ENCODE peak calls at places on chromosomes 2 and 18, in four cellular contexts. One of them, this sample, is unnamed.

GRCh38 chr18:41216604-41217003 is 738.4 kb upstream of the PIK3C3 start:
- DNase-seq in GM23338: no peak
- DNase-seq in astrocyte: no peak
- DNase-seq in MM.1S: no peak
- DNase-seq in this sample: no peak

GRCh38 chr2:62197609-62198236 is 1.8 kb downstream of the B3GNT2 start:
- DNase-seq in MM.1S: peak; percentile 21
- DNase-seq in GM23338: peak; percentile 72
- DNase-seq in astrocyte: no peak
- DNase-seq in this sample: no peak

GRCh38 chr2:36462311-36462710 is 106.7 kb downstream of the CRIM1 start:
- DNase-seq in GM23338: no peak
- DNase-seq in astrocyte: no peak
- DNase-seq in MM.1S: no peak
- DNase-seq in this sample: no peak

GRCh38 chr2:55775828-55776227 is 82.2 kb upstream of the PNPT1 start:
- DNase-seq in MM.1S: no peak
- DNase-seq in GM23338: no peak
- DNase-seq in astrocyte: no peak
- DNase-seq in this sample: no peak

GRCh38 chr2:239397856-239398470 is 2.9 kb downstream of the HDAC4 start:
- DNase-seq in GM23338: no peak
- DNase-seq in MM.1S: no peak
- DNase-seq in astrocyte: no peak
- DNase-seq in this sample: peak; percentile 52

GRCh38 chr18:41096504-41096903 is 858.5 kb upstream of the PIK3C3 start:
- DNase-seq in astrocyte: peak; percentile 57
- DNase-seq in GM23338: no peak
- DNase-seq in MM.1S: peak; percentile 35
- DNase-seq in this sample: no peak

GRCh38 chr2:144132357-144132756 is 387.6 kb downstream of the ZEB2 start:
- DNase-seq in MM.1S: no peak
- DNase-seq in astrocyte: peak; percentile 46
- DNase-seq in GM23338: no peak
- DNase-seq in this sample: no peak

GRCh38 chr2:239326831-239327535 is 73.8 kb downstream of the HDAC4 start:
- DNase-seq in MM.1S: peak; percentile 94
- DNase-seq in astrocyte: peak; percentile 42
- DNase-seq in GM23338: no peak
- DNase-seq in this sample: no peak

GRCh38 chr18:74517236-74517630 is 17.1 kb upstream of the CNDP1 start:
- DNase-seq in GM23338: no peak
- DNase-seq in MM.1S: no peak
- DNase-seq in astrocyte: no peak
- DNase-seq in this sample: no peak

GRCh38 chr2:172307800-172308199 is 119.6 kb upstream of the ITGA6 start:
- DNase-seq in astrocyte: peak; percentile 18
- DNase-seq in MM.1S: no peak
- DNase-seq in GM23338: no peak
- DNase-seq in this sample: peak; percentile 19

GRCh38 chr18:49856531-49856930 is 43.2 kb upstream of the ACAA2 start:
- DNase-seq in astrocyte: no peak
- DNase-seq in GM23338: no peak
- DNase-seq in MM.1S: no peak
- DNase-seq in this sample: no peak

GRCh38 chr2:9170458-9171130 is 36.0 kb upstream of the ASAP2 start:
- DNase-seq in GM23338: peak; percentile 41
- DNase-seq in MM.1S: no peak
- DNase-seq in astrocyte: no peak
- DNase-seq in this sample: no peak

GRCh38 chr2:121189656-121190381 is 95.2 kb downstream of the TFCP2L1 start:
- DNase-seq in MM.1S: no peak
- DNase-seq in GM23338: no peak
- DNase-seq in astrocyte: no peak
- DNase-seq in this sample: no peak

GRCh38 chr2:75031906-75032803 is 73.7 kb downstream of the POLE4 start:
- DNase-seq in astrocyte: no peak
- DNase-seq in GM23338: no peak
- DNase-seq in MM.1S: no peak
- DNase-seq in this sample: no peak

GRCh38 chr2:197904446-197904845 is 100.1 kb downstream of the PLCL1 start:
- DNase-seq in GM23338: no peak
- DNase-seq in MM.1S: peak; percentile 68
- DNase-seq in astrocyte: no peak
- DNase-seq in this sample: peak; percentile 44

GRCh38 chr2:12717988-12718661 is 1.4 kb downstream of the TRIB2 start:
- DNase-seq in MM.1S: peak; percentile 34
- DNase-seq in GM23338: peak; percentile 46
- DNase-seq in astrocyte: no peak
- DNase-seq in this sample: peak; percentile 65

GRCh38 chr18:36179562-36180334 is 7.5 kb upstream of the MOCOS start:
- DNase-seq in MM.1S: no peak
- DNase-seq in astrocyte: peak; percentile 85
- DNase-seq in GM23338: no peak
- DNase-seq in this sample: peak; percentile 17

GRCh38 chr18:47883771-47884413 is 46.6 kb downstream of the SMAD2 start:
- DNase-seq in MM.1S: no peak
- DNase-seq in astrocyte: peak; percentile 81
- DNase-seq in GM23338: no peak
- DNase-seq in this sample: peak; percentile 57

GRCh38 chr2:221467610-221468009 is 104.5 kb downstream of the EPHA4 start:
- DNase-seq in astrocyte: peak; percentile 65
- DNase-seq in MM.1S: no peak
- DNase-seq in GM23338: no peak
- DNase-seq in this sample: no peak

GRCh38 chr2:231541605-231542509 is 11.6 kb upstream of the NMUR1 start:
- DNase-seq in astrocyte: no peak
- DNase-seq in GM23338: peak; percentile 93
- DNase-seq in MM.1S: no peak
- DNase-seq in this sample: peak; percentile 45

GRCh38 chr18:64037812-64038414 is 68.0 kb downstream of the SERPINB8 start:
- DNase-seq in astrocyte: peak; percentile 1
- DNase-seq in GM23338: peak; percentile 82
- DNase-seq in MM.1S: peak; percentile 58
- DNase-seq in this sample: peak; percentile 62

GRCh38 chr2:157492189-157492773 is 48.4 kb upstream of the CYTIP start:
- DNase-seq in GM23338: peak; percentile 79
- DNase-seq in MM.1S: peak; percentile 82
- DNase-seq in astrocyte: peak; percentile 30
- DNase-seq in this sample: peak; percentile 72

GRCh38 chr18:39561136-39561535 is 1995.5 kb upstream of the CELF4 start:
- DNase-seq in astrocyte: peak; percentile 64
- DNase-seq in GM23338: no peak
- DNase-seq in MM.1S: no peak
- DNase-seq in this sample: peak; percentile 79

GRCh38 chr18:73384246-73384645 is 516.5 kb upstream of the NETO1 start:
- DNase-seq in GM23338: no peak
- DNase-seq in astrocyte: no peak
- DNase-seq in MM.1S: no peak
- DNase-seq in this sample: no peak

GRCh38 chr18:73381361-73382031 is 513.7 kb upstream of the NETO1 start:
- DNase-seq in MM.1S: no peak
- DNase-seq in astrocyte: no peak
- DNase-seq in GM23338: no peak
- DNase-seq in this sample: no peak
- H3K27ac ChIP-seq in MM.1S: no peak overlapping the region
- H3K27ac ChIP-seq in astrocyte: no peak overlapping the region
- H3K27ac ChIP-seq in GM23338: no peak overlapping the region
- H3K27ac ChIP-seq in this sample: no peak overlapping the region

GRCh38 chr2:24337958-24338357 is 22.4 kb downstream of the ITSN2 start:
- DNase-seq in GM23338: peak; percentile 36
- DNase-seq in MM.1S: no peak
- DNase-seq in astrocyte: no peak
- DNase-seq in this sample: no peak
- TF ChIP-seq CTCF in GM23338: no peak
- TF ChIP-seq CTCF in MM.1S: no peak
- TF ChIP-seq CTCF in astrocyte: no peak
- TF ChIP-seq CTCF in this sample: peak; percentile 31

DNA sequence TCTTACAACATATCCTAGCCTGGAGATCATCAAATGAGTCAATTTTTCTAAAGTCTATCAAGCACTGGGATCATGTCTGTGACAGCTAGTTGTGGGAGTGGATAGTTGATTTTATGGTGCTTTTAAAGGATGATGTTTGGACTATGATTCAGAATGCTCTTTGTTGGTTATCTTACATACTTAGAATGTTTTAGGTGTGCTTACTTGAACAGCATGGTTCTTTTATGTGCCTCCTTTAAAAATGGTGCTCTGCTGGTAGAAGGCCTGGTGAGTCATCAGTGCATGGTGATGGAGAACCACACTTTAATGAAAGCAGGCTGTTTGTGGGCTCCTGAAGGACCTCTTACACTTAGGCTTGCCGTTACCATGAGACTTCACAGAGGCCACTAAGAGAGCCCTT is 682.7 kb upstream of the FANCL start:
- DNase-seq in astrocyte: peak; percentile 93
- DNase-seq in GM23338: no peak
- DNase-seq in MM.1S: no peak
- DNase-seq in this sample: peak; percentile 23
- H3K27ac ChIP-seq in astrocyte: peak overlapping the region; percentile 62
- H3K27ac ChIP-seq in GM23338: no peak overlapping the region
- H3K27ac ChIP-seq in MM.1S: no peak overlapping the region
- H3K27ac ChIP-seq in this sample: no peak overlapping the region

DNA sequence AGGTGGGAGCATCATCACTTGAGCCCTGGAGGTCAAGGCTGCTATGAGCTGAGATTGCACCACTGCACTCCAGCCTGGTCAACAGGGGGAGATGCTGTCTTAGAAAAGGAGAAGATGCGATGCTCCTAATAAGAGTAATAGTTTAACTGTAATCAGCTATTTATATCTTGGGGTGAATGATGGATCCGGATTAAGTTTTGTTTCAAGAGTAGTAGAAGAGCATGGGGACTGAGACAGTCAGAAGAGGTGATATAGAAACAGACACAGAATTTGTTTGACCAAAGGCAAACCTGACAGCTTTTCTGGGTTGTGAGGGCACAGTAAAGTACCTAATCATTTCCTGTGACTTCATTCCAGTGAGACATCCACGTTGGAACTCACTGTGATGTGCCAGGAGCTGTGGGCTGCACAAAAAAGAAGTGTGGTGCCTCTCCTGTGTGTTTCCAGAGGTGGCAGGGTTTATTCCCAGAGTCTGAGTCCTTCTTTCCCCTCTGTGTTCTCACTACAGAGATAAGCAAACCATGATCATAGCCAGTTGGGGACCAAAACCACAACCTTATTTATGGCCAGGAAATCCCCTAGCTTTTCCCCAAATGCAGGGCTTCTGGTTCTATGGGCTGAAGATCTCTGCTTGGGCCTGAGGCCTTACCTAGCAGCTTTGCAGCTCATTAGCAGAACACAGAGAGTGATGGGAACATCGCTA is 113.7 kb downstream of the XRCC5 start:
- DNase-seq in MM.1S: peak; percentile 85
- DNase-seq in GM23338: peak; percentile 63
- DNase-seq in astrocyte: peak; percentile 54
- DNase-seq in this sample: peak; percentile 38
- TF ChIP-seq CTCF in MM.1S: peak; percentile 77
- TF ChIP-seq CTCF in GM23338: peak; percentile 75
- TF ChIP-seq CTCF in astrocyte: peak; percentile 29
- TF ChIP-seq CTCF in this sample: peak; percentile 48

DNA sequence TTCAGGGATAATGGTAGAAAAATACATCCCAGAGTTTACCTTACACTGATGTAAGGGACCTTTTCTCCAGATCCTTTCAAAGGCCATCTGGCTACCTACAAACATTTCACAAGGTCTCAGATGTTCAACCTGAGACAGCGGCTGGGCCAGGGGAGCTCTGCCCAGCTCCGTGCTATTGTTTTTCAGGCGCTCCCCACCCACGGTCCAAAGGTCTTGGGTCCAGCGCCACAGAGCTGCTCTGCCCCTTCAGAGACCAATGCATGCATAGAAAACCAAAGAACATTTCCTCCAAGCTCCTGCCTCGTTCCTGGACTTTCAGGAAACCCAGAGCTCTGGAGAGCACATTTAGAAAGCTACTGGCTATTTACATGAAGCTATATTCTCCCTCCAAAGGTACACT is 40.3 kb downstream of the COPS8 start:
- DNase-seq in astrocyte: no peak
- DNase-seq in MM.1S: no peak
- DNase-seq in GM23338: no peak
- DNase-seq in this sample: no peak
- H3K27ac ChIP-seq in astrocyte: no peak overlapping the region
- H3K27ac ChIP-seq in MM.1S: no peak overlapping the region
- H3K27ac ChIP-seq in GM23338: no peak overlapping the region
- H3K27ac ChIP-seq in this sample: no peak overlapping the region

GRCh38 chr2:134662751-134663150 is 56.0 kb downstream of the TMEM163 start:
- DNase-seq in GM23338: no peak
- DNase-seq in MM.1S: no peak
- DNase-seq in astrocyte: no peak
- DNase-seq in this sample: no peak

GRCh38 chr2:134659724-134660123 is 59.1 kb downstream of the TMEM163 start:
- DNase-seq in astrocyte: no peak
- DNase-seq in GM23338: no peak
- DNase-seq in MM.1S: no peak
- DNase-seq in this sample: no peak

GRCh38 chr2:134663451-134663850 is 55.3 kb downstream of the TMEM163 start:
- DNase-seq in GM23338: no peak
- DNase-seq in MM.1S: no peak
- DNase-seq in astrocyte: no peak
- DNase-seq in this sample: no peak

GRCh38 chr2:134657650-134658250 is 61.0 kb downstream of the TMEM163 start:
- DNase-seq in MM.1S: no peak
- DNase-seq in astrocyte: no peak
- DNase-seq in GM23338: peak; percentile 81
- DNase-seq in this sample: peak; percentile 14

DNA sequence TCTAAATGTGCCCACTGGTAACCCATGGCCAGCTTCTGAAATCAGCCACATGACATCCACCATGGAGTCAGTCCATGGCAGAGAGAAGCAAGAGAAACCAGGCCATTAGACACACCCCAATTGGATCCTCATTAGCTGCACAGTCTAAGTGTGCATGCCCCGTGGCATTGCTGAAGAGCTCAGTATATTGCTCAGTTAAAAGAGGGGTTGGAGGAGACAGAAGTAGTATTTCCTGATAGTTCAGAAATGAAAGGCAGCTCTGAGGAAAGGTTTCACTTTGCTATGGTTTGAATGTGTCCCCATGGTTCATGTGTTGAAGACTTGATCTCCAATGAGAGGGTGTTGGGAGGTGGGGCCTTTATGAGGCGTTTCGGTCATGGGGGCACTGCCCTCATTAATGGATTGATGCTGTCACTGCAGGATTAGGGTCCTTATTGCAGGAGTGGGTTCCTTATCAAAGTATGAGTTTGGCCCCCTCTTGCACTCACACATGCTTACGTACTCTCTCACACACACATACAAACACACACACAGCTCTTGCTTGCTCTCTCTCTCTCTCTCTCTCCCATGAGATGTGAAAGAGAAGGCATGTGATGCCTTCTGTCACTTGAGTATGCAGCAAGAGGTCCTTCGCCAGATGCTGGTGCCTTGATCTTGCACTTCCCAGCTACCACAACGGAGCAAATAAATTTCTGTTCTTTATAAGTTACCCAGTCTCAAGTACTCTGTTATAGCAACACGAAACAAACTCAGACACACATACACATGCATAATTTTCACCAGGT is 58.0 kb downstream of the TMEM163 start:
- DNase-seq in astrocyte: no peak
- DNase-seq in MM.1S: no peak
- DNase-seq in GM23338: no peak
- DNase-seq in this sample: no peak
- TF ChIP-seq CTCF in astrocyte: no peak
- TF ChIP-seq CTCF in MM.1S: no peak
- TF ChIP-seq CTCF in GM23338: no peak
- TF ChIP-seq CTCF in this sample: no peak

This sample was measured in A673.